ENCODE peak calls at places on chromosomes 11 and 22, in six cellular contexts. I is GM23248, V is amniotic stem cell, B is NCI-H1417, O is DMS153, W is C1 segment of cervical spinal cord. F is an unnamed sample.

GRCh38 chr11:128948583-128948982 is 5.9 kb upstream of the TP53AIP1 start:
- DNase-seq in I (no peak), V (no peak), B (no peak), O (no peak), W (no peak), F (no peak)

GRCh38 chr11:2446590-2447252 is 1.9 kb downstream of the KCNQ1 start:
- DNase-seq in I (no peak), V (no peak), B (no peak), O (no peak), W (no peak), F (no peak)

GRCh38 chr11:124415356-124415923 is 9.2 kb downstream of the OR8B4 start:
- DNase-seq in I (peak; percentile 71), V (peak; percentile 39), B (peak; percentile 42), O (peak; percentile 0), W (no peak), F (no peak)

GRCh38 chr11:86248609-86249008 is 4.1 kb downstream of the EED start:
- DNase-seq in I (no peak), V (no peak), B (no peak), O (no peak), W (no peak), F (no peak)

GRCh38 chr22:37270928-37271650 is 11.2 kb upstream of the CYTH4 start:
- DNase-seq in I (peak; percentile 54), V (no peak), B (no peak), O (no peak), W (no peak), F (no peak)

GRCh38 chr11:119316017-119316728 is 757 bp downstream of the MCAM start:
- DNase-seq in I (peak; percentile 43), V (no peak), B (no peak), O (peak; percentile 41), W (peak; percentile 77), F (no peak)

GRCh38 chr11:59756496-59756840 is 1.3 kb downstream of the STX3 start:
- DNase-seq in I (peak; percentile 72), V (no peak), B (no peak), O (no peak), W (no peak), F (peak; percentile 66)

GRCh38 chr11:114183041-114183511 is 113.1 kb upstream of the NNMT start:
- DNase-seq in I (no peak), V (no peak), B (no peak), O (no peak), W (no peak), F (no peak)

GRCh38 chr22:24427500-24428164 is at the start of gene ADORA2A:
- DNase-seq in I (no peak), V (no peak), B (no peak), O (no peak), W (no peak), F (no peak)

GRCh38 chr11:80424012-80424695 is 983.3 kb upstream of the TENM4 start:
- DNase-seq in I (no peak), V (no peak), B (no peak), O (no peak), W (no peak), F (no peak)

GRCh38 chr11:18394928-18395734 is 768 bp downstream of the LDHA start:
- DNase-seq in I (peak; percentile 37), V (no peak), B (no peak), O (no peak), W (peak; percentile 37), F (no peak)

GRCh38 chr11:81036168-81036870 is 1595.5 kb upstream of the TENM4 start:
- DNase-seq in I (no peak), V (no peak), B (no peak), O (no peak), W (no peak), F (no peak)

GRCh38 chr11:61897387-61898246 is 6.3 kb upstream of the FADS3 start:
- DNase-seq in I (peak; percentile 70), V (no peak), B (peak; percentile 53), O (peak; percentile 38), W (peak; percentile 75), F (no peak)

GRCh38 chr11:73392108-73393010 is 16.2 kb downstream of the RELT start:
- DNase-seq in I (no peak), V (no peak), B (no peak), O (no peak), W (no peak), F (no peak)

GRCh38 chr11:1077033-1077416 is 2.4 kb downstream of the MUC2 start:
- DNase-seq in I (no peak), V (no peak), B (no peak), O (no peak), W (no peak), F (no peak)

GRCh38 chr22:48476599-48476998 is 1351.1 kb downstream of the BRD1 start:
- DNase-seq in I (no peak), V (no peak), B (no peak), O (no peak), W (no peak), F (no peak)